ENCODE peak calls at places on chromosomes 4 and X, in five cellular contexts. V is stomach, Q is lung, C is endodermal cell, O is HepG2. K is an unnamed sample.

GRCh38 chrX:24294619-24295018 is 19.2 kb downstream of the SUPT20HL2 start:
- DNase-seq in C (peak; percentile 90), V (no peak), Q (no peak), O (no peak), K (no peak)

GRCh38 chr4:37802068-37802666 is 24.3 kb upstream of the PGM2 start:
- DNase-seq in Q (peak; percentile 55), V (peak; percentile 64), O (peak; percentile 78), C (peak; percentile 86), K (no peak)

GRCh38 chr4:48261288-48261687 is 8.3 kb downstream of the TEC start:
- DNase-seq in Q (no peak), O (no peak), C (no peak), V (no peak), K (no peak)

GRCh38 chr4:7214359-7214758 is 22.0 kb downstream of the SORCS2 start:
- DNase-seq in Q (no peak), V (no peak), O (no peak), C (no peak), K (no peak)

GRCh38 chr4:121690001-121690400 is 6.8 kb downstream of the ANXA5 start:
- DNase-seq in Q (no peak), C (no peak), V (no peak), O (no peak), K (no peak)

GRCh38 chrX:141669689-141670088 is 28.9 kb downstream of the SPANXD start:
- DNase-seq in O (no peak), C (no peak), Q (peak; percentile 29), V (no peak), K (no peak)

GRCh38 chr4:8860892-8861575 is 10.6 kb downstream of the HMX1 start:
- DNase-seq in O (no peak), C (peak; percentile 93), V (no peak), Q (no peak), K (no peak)

GRCh38 chr4:87679449-87680169 is 29.5 kb downstream of the DMP1 start:
- DNase-seq in C (peak; percentile 81), V (no peak), Q (no peak), O (peak; percentile 48), K (peak; percentile 3)

GRCh38 chr4:35229021-35229420 is 1015.3 kb downstream of the ARAP2 start:
- DNase-seq in Q (no peak), V (no peak), O (no peak), C (no peak), K (no peak)

GRCh38 chr4:113919611-113920010 is 59.8 kb downstream of the ARSJ start:
- DNase-seq in O (no peak), V (no peak), C (no peak), Q (no peak), K (no peak)

GRCh38 chr4:110059556-110060191 is 138.7 kb downstream of the ELOVL6 start:
- DNase-seq in C (no peak), O (no peak), Q (no peak), V (no peak), K (no peak)

GRCh38 chr4:2962614-2963184 is 507 bp downstream of the NOP14 start:
- DNase-seq in V (peak; percentile 36), Q (peak; percentile 39), C (peak; percentile 87), O (peak; percentile 12), K (no peak)

GRCh38 chr4:153611679-153612078 is 72.4 kb upstream of the TLR2 start:
- DNase-seq in O (no peak), Q (no peak), C (no peak), V (no peak), K (no peak)

GRCh38 chr4:153616005-153616555 is 68.0 kb upstream of the TLR2 start:
- DNase-seq in O (no peak), C (no peak), Q (no peak), V (no peak), K (no peak)

GRCh38 chr4:153612878-153613277 is 71.2 kb upstream of the TLR2 start:
- DNase-seq in O (no peak), Q (no peak), C (no peak), V (no peak), K (no peak)

GRCh38 chr4:153610623-153611376 is 73.3 kb upstream of the TLR2 start:
- DNase-seq in V (no peak), O (no peak), Q (no peak), C (no peak), K (no peak)
- H3K27ac ChIP-seq in V (no peak overlapping the region), O (no peak overlapping the region), Q (no peak overlapping the region), C (no peak overlapping the region), K (no peak overlapping the region)

GRCh38 chr4:82555279-82555678 is 6.5 kb downstream of the TMEM150C start:
- DNase-seq in Q (no peak), O (no peak), C (no peak), V (no peak), K (no peak)
- TF ChIP-seq CTCF in Q (no peak), O (no peak), C (peak; percentile 61), V (no peak), K (no peak)

GRCh38 chrX:953879-954482 is 258.5 kb downstream of the CRLF2 start:
- DNase-seq in V (no peak), C (no peak), Q (no peak), O (no peak), K (no peak)

GRCh38 chrX:952816-953215 is 259.6 kb downstream of the CRLF2 start:
- DNase-seq in Q (peak; percentile 24), C (no peak), V (no peak), O (no peak), K (no peak)
- H3K27me3 ChIP-seq in Q (no peaks in the 10 kb centered on the region), C (no peaks in the 10 kb centered on the region), V (no peaks in the 10 kb centered on the region), O (peaks cover 3% of the 10 kb centered on the region), K (no peaks in the 10 kb centered on the region)

DNA sequence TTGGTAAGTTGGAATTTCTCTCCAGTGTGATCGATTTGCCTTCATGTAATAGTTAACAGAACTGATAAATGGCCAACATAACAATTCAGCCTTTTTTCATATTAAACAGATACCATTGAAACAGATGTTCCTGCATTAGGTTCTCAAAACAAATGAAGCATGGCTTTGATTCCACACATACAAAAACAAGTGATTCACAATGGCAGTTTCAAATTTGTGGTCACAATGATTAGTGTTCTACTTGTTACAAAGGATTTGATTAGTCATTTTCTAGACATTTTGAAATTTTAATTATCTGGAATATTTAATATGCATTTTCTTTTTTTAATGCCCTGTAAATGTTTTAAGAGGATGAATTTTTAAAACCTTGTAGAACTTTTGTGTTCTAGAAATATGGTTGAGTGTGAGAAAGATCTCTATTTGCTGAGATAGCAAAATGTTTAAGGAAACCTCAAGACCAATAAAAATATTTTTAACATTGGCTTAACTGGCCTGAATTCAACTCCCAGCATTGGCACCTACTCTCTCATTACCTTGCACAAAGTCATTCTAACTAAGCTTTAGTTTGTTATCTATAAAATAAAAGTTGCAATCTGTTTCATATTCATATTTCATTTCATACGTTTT is 18.9 kb upstream of the GLRA3 start:
- DNase-seq in C (no peak), V (no peak), O (no peak), Q (no peak), K (no peak)
- H3K27ac ChIP-seq in C (no peak overlapping the region), V (no peak overlapping the region), O (no peak overlapping the region), Q (no peak overlapping the region), K (no peak overlapping the region)

GRCh38 chr4:158861766-158862165 is 92.9 kb downstream of the FNIP2 start:
- DNase-seq in C (no peak), O (no peak), V (no peak), Q (no peak), K (no peak)
- TF ChIP-seq CTCF in C (peak; percentile 66), O (no peak), V (no peak), Q (no peak), K (no peak)

GRCh38 chrX:139192386-139192961 is 338.1 kb upstream of the F9 start:
- DNase-seq in O (no peak), V (no peak), Q (no peak), C (no peak), K (no peak)
- H3K27me3 ChIP-seq in O (no peaks in the 10 kb centered on the region), V (peaks cover 7% of the 10 kb centered on the region), Q (no peaks in the 10 kb centered on the region), C (no peaks in the 10 kb centered on the region), K (peaks cover 23% of the 10 kb centered on the region)

GRCh38 chrX:138849521-138849920 is 138.0 kb upstream of the FGF13 start:
- DNase-seq in O (no peak), C (no peak), Q (no peak), V (no peak), K (no peak)
- H3K27ac ChIP-seq in O (no peak overlapping the region), C (no peak overlapping the region), Q (no peak overlapping the region), V (no peak overlapping the region), K (no peak overlapping the region)